ENCODE peak calls at places on chromosomes 1 and 21, in seven cellular contexts. X, J, O, Q, U, M and Y are unnamed samples. For H3K4me1, the result is how much of the 10 kb centered on the place peaks cover.

GRCh38 chr1:10056599-10056987 is 23.8 kb downstream of the UBE4B start:
- DNase-seq in X (no peak), J (no peak), O (no peak), Q (no peak), U (no peak), M (no peak), Y (no peak)

GRCh38 chr1:19893687-19894086 is 11.5 kb downstream of the OTUD3 start:
- DNase-seq in X (no peak), J (no peak), O (no peak), Q (no peak), U (no peak), M (no peak), Y (no peak)

GRCh38 chr1:68481041-68481440 is 15.8 kb downstream of the DEPDC1 start:
- DNase-seq in X (no peak), J (no peak), O (no peak), Q (no peak), U (no peak), M (no peak), Y (no peak)

GRCh38 chr1:161986328-161986727 is 37.3 kb downstream of the OLFML2B start:
- DNase-seq in X (peak), J (no peak), O (no peak), Q (no peak), U (no peak), M (peak), Y (no peak)

GRCh38 chr1:242426271-242426905 is 98.1 kb downstream of the PLD5 start:
- DNase-seq in X (no peak), J (no peak), O (no peak), Q (no peak), U (no peak), M (no peak), Y (no peak)

GRCh38 chr21:38310619-38311018 is 53.8 kb downstream of the KCNJ15 start:
- DNase-seq in X (no peak), J (no peak), O (no peak), Q (peak), U (no peak), M (no peak), Y (no peak)

GRCh38 chr1:94560333-94560732 is 18.8 kb upstream of the F3 start:
- DNase-seq in X (no peak), J (no peak), O (no peak), Q (no peak), U (no peak), M (no peak), Y (no peak)

GRCh38 chr21:17900281-17900989 is 81.3 kb upstream of the C21orf91 start:
- DNase-seq in X (no peak), J (no peak), O (no peak), Q (no peak), U (no peak), M (peak), Y (no peak)

GRCh38 chr1:196260267-196260666 is 348.0 kb downstream of the KCNT2 start:
- DNase-seq in X (no peak), J (no peak), O (no peak), Q (no peak), U (no peak), M (no peak), Y (no peak)

DNA sequence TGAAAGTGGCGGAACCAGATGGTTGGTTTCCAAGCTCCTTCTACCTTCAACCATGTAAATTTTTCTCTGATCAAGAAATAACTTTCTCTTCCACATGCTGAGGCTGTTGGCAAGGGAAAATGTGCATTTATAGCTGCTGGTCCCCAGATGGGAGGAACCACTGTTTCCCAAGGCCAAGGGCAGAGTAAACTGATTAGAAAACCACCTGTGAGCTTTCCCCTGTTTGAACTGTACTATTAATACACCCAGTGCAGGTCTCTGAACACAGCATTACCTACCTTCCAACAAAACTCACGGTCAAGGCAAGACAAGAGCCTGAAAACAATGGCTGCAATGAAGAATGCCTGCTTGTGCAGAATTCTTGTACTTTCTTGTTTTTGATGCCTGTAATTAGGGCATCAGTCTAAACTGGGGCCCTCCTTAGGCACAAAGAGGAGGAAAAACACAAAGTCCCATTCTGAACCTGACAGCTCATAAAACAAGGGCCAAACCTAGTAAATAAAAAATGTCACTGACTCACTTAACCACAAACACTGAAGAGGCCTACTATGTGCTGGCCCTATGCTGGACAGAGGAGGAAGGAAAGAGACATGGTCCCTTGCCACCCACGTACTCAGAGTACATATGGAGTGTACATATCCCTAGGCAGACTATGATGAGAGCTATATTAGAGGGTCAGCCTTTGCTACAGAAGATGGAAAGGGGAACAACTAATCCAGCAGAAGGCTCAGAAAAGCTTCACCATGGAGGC is 2.6 kb downstream of the MKNK1 start:
- DNase-seq in X (no peak), J (no peak), O (no peak), Q (no peak), U (no peak), M (no peak), Y (no peak)
- H3K4me1 ChIP-seq in X (under half), J (under half), O (under half), Q (under half), U (under half), M (half or more), Y (under half)

DNA sequence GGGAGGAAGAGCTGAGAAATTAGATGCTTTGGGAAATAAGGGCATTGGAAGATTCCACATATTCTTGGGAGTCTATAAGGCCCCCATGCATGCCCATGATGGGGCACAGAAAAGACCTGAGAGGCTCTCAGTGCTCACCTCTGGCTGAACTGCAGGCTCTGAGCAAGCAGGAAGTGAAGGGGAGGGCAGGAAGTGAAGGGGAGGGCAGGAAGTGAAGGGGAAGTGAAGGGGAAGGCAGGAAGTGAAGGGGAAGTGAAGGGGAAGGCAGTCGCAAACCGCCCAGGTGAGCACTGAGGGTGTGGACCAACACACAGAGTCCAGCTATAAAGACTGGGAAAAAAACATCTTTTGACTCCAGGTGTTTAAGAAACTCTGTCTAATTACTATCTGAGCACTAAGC is 3.5 kb downstream of the KRTAP10-9 start:
- DNase-seq in X (no peak), J (no peak), O (no peak), Q (no peak), U (no peak), M (no peak), Y (no peak)
- H3K27ac ChIP-seq in X (no peak), J (no peak), O (no peak), Q (no peak), U (no peak), M (no peak), Y (no peak)

DNA sequence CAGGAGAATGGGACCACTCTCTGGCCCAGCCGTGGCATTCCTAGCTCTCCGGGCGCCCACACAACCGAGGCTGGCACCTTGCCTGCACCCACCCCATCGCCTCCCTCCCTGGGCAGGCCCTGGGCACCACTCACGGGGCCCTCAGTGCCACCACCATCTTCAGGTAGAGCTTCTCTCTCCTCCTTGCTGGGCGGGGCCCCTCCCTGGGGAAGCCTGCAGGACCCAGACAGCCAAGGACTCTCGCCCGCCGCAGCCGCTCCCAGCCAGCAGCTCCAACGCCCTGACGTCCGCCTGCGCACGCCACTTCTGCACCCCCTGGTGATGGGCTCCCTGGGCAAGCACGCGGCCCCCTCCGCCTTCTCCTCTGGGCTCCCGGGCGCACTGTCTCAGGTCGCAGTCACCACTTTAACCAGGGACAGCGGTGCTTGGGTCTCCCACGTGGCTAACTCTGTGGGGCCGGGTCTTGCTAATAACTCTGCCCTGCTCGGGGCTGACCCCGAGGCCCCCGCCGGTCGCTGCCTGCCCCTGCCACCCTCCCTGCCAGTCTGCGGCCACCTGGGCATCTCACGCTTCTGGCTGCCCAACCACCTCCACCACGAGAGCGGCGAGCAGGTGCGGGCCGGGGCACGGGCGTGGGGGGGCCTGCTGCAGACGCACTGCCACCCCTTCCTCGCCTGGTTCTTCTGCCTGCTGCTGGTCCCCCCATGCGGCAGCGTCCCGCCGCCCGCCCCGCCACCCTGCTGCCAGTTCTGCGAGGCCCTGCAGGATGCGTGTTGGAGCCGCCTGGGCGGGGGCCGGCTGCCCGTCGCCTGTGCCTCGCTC is 51.3 kb downstream of the COL18A1 start:
- DNase-seq in X (peak), J (no peak), O (no peak), Q (no peak), U (no peak), M (peak), Y (peak)
- H3K4me3 ChIP-seq in X (peak), J (peak), O (peak), Q (no peak), U (no peak), M (peak), Y (no peak)

GRCh38 chr1:235077571-235078479 is 50.8 kb downstream of the TOMM20 start:
- DNase-seq in X (no peak), J (no peak), O (no peak), Q (peak), U (no peak), M (no peak), Y (no peak)

GRCh38 chr1:235077163-235077540 is 51.5 kb downstream of the TOMM20 start:
- DNase-seq in X (no peak), J (no peak), O (no peak), Q (no peak), U (no peak), M (no peak), Y (no peak)

GRCh38 chr1:235075955-235076308 is 52.7 kb downstream of the TOMM20 start:
- DNase-seq in X (no peak), J (no peak), O (no peak), Q (no peak), U (no peak), M (no peak), Y (no peak)

GRCh38 chr1:235075121-235075954 is 53.3 kb downstream of the TOMM20 start:
- DNase-seq in X (peak), J (peak), O (peak), Q (peak), U (no peak), M (peak), Y (no peak)

DNA sequence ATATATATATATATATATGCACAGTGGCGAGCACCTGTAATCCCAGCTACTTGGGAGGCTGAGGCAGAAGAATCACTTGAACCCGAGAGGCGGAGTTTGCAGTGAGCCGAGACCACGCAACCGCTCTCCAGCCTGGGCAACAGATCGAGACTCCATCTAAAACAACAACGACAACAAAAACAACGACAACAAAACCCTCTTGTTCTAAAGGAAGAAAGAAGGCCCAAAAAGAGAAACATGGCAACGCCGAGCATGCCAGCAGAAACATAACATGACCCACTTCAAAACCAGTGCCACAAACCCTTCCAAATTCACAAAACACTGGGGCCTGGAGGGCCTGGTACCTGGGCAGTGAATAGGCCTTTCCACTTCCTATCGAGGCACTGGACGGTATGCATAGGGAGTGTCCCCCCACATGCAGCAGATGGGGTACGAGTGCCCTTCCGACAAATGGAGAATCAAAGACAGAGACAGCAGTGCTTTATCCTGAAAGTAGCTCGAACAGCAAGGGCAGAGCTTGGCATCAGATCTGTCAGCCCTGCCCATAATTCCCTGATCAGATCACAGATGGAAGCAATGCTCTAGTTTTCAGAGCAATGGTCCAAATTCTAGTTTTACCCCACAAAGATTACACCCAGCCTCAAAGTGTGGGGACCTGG is 52.0 kb downstream of the TOMM20 start:
- DNase-seq in X (peak), J (no peak), O (no peak), Q (no peak), U (no peak), M (no peak), Y (no peak)
- H3K4me1 ChIP-seq in X (half or more), J (under half), O (under half), Q (half or more), U (under half), M (half or more), Y (under half)

GRCh38 chr1:45014403-45015028 is 2.5 kb downstream of the UROD start:
- DNase-seq in X (peak), J (peak), O (peak), Q (peak), U (no peak), M (peak), Y (peak)
- H3K27ac ChIP-seq in X (peak), J (no peak), O (no peak), Q (no peak), U (no peak), M (no peak), Y (no peak)

DNA sequence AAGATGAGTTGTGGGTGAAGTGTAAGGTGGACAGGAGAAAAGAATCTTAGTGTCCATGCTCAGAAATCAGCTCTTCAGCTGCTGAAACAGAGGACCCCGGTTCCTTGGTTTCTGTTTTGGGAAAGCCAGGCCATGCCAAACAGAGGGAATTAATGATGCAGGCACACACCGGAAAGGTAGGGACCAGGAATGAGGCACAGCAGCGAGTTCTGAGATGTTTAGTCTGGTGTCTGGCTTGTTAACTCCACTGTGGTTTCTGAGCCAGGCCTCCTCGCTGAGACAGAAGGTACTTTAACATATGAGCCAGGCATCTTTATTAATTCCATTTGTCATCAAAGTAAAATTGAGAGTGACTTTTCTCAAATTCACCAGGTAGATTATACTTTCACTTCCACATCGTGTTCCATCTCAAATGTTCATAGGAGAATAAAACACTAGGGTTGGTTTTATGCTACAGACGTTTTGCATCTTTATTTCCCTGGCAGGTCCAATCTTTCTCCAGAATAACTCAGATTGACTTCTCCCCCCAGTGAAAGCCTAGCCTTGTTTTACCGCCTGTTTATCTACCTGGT is 23.5 kb downstream of the LRRC8D start:
- DNase-seq in X (no peak), J (no peak), O (no peak), Q (peak), U (no peak), M (no peak), Y (peak)
- H3K4me3 ChIP-seq in X (peak), J (peak), O (peak), Q (peak), U (no peak), M (peak), Y (peak)